ENCODE peak calls at places on chromosomes 5 and 9, in eight cellular contexts. U, T, I, H, V, N, P and J are unnamed samples.

GRCh38 chr9:2253814-2254550 is 238.8 kb downstream of the SMARCA2 start:
- DNase-seq in P (no peak), I (no peak), V (no peak), N (no peak), H (no peak), U (no peak), T (no peak), J (no peak)

GRCh38 chr9:98043921-98044320 is 12.6 kb upstream of the NANS start:
- DNase-seq in H (no peak), N (no peak), I (no peak), U (no peak), P (no peak), T (no peak), V (no peak), J (no peak)

GRCh38 chr5:177302354-177303110 is 987 bp downstream of the RAB24 start:
- DNase-seq in T (no peak), N (peak; percentile 55), I (peak; percentile 70), P (no peak), V (no peak), U (no peak), H (no peak), J (no peak)

GRCh38 chr5:136203303-136203922 is 10.5 kb upstream of the SMIM32 start:
- DNase-seq in I (peak; percentile 17), P (no peak), T (no peak), U (peak; percentile 7), N (no peak), H (no peak), V (no peak), J (no peak)

GRCh38 chr5:160064441-160064840 is 54.8 kb downstream of the PWWP2A start:
- DNase-seq in I (no peak), N (peak; percentile 93), T (no peak), P (no peak), U (no peak), H (no peak), V (peak; percentile 76), J (no peak)

GRCh38 chr5:79508354-79508753 is 5.6 kb downstream of the HOMER1 start:
- DNase-seq in U (no peak), T (peak; percentile 23), I (no peak), V (no peak), P (no peak), N (no peak), H (no peak), J (no peak)

GRCh38 chr9:116267021-116267420 is 113.4 kb downstream of the PAPPA start:
- DNase-seq in U (no peak), V (no peak), H (no peak), N (no peak), I (no peak), T (no peak), P (no peak), J (no peak)

GRCh38 chr9:110095776-110096175 is 112.2 kb downstream of the C9orf152 start:
- DNase-seq in P (no peak), N (no peak), U (no peak), I (no peak), T (no peak), H (no peak), V (no peak), J (no peak)

GRCh38 chr5:17004441-17005086 is 68.5 kb upstream of the MYO10 start:
- DNase-seq in P (no peak), N (no peak), I (no peak), U (no peak), H (no peak), V (no peak), T (no peak), J (no peak)

GRCh38 chr5:123810253-123810652 is 298.3 kb downstream of the CSNK1G3 start:
- DNase-seq in U (no peak), I (no peak), T (peak; percentile 78), N (no peak), H (no peak), P (peak; percentile 28), V (peak; percentile 24), J (no peak)

GRCh38 chr5:149730620-149731331 is 666 bp downstream of the PPARGC1B start:
- DNase-seq in H (no peak), P (peak; percentile 63), V (peak; percentile 68), N (peak; percentile 27), U (peak; percentile 72), I (no peak), T (no peak), J (no peak)

GRCh38 chr5:177249761-177250537 is 53.6 kb downstream of the RAB24 start:
- DNase-seq in N (no peak), T (peak; percentile 12), U (no peak), P (no peak), H (no peak), I (no peak), V (no peak), J (no peak)

GRCh38 chr5:159444441-159445082 is 114.3 kb upstream of the IL12B start:
- DNase-seq in U (no peak), N (no peak), I (no peak), P (no peak), H (no peak), T (peak; percentile 48), V (no peak), J (no peak)

DNA sequence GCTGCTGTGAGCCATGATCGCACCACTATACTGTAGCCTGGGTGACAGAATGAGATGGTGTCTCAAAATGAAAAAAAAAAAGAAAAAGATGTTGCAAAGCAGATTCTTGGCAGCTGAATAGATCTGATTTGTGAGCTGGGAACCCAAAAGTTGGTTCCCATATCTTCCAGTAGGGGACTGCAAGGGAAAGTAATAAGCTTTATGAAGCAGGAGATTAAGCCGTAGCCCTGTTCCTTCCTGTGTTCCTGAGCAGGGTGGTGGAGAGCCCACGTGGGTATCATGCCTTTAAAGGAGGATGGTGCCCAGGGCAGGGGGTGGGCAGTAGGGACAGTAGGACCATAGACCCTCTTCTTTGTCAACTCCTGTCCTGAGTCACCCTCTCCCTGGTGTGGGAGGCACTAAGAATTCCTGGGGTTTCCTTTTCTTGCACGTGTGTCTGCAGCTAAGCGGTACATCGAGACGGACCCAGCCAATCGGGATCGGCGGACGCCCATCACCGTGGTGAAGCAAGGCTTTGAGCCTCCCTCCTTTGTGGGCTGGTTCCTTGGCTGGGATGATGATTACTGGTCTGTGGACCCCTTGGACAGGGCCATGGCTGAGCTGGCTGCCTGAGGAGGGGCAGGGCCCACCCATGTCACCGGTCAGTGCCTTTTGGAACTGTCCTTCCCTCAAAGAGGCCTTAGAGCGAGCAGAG is 37.9 kb downstream of the STOM start:
- DNase-seq in V (no peak), N (no peak), P (no peak), U (no peak), I (no peak), H (no peak), T (no peak), J (no peak)
- TF ChIP-seq CTCF in V (peak; percentile 45), N (no peak), P (no peak), U (no peak), I (no peak), H (peak; percentile 23), T (no peak), J (peak; percentile 73)

DNA sequence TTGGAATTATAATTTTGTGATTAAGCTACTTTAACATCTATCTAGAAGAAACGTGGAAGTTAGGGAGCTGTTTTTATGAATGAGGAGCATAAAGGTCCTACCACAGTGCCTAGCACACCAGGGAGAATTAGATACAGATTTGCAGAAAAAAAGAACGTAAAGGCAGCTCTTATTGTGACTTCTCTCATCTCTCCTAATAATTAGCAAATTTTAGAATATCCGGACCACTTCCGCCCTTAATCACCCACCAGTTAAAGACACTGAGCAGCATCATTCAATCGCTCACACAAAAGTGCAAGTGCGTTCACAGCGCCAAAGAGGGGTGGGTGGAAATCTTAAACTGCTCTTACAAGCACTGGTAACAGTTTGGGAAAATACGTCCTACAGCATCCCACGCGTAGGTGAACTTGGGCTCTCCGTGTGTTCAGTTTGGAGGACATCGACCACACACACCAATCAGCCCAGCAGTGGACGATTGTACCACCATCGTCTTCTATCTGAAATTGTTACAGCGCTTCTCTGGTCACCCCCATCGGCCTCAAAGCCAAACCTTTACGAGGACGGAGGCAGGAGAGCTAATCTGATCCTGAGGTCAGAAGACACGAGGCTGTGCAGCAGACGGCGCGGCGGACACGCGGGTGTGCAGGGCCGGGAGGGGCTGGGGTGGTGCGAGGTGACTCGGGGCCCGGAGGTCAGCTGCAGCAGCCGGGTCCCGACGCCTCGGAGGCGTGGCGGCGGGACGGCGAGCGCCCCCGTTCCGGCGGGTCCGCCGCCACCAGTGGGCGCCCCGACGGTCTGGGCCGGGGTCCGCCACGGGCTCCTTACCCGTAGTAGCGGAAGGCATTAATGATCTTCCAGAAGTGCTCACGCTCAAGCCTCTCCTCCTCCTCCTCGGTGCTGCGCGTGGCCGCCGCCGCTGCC is 646 bp downstream of the CARNMT1 start:
- DNase-seq in I (peak; percentile 81), U (peak; percentile 69), H (no peak), P (peak; percentile 66), N (peak; percentile 73), T (peak; percentile 30), V (peak; percentile 79), J (no peak)
- TF ChIP-seq CTCF in I (peak; percentile 19), U (no peak), H (peak; percentile 3), P (no peak), N (no peak), T (no peak), V (no peak), J (no peak)

GRCh38 chr5:57082441-57083067 is 91.3 kb upstream of the GPBP1 start:
- DNase-seq in P (no peak), I (no peak), H (no peak), V (no peak), T (peak; percentile 51), N (no peak), U (no peak), J (no peak)
- TF ChIP-seq CTCF in P (no peak), I (no peak), H (no peak), V (peak; percentile 65), T (peak; percentile 66), N (peak; percentile 23), U (no peak), J (peak; percentile 71)

DNA sequence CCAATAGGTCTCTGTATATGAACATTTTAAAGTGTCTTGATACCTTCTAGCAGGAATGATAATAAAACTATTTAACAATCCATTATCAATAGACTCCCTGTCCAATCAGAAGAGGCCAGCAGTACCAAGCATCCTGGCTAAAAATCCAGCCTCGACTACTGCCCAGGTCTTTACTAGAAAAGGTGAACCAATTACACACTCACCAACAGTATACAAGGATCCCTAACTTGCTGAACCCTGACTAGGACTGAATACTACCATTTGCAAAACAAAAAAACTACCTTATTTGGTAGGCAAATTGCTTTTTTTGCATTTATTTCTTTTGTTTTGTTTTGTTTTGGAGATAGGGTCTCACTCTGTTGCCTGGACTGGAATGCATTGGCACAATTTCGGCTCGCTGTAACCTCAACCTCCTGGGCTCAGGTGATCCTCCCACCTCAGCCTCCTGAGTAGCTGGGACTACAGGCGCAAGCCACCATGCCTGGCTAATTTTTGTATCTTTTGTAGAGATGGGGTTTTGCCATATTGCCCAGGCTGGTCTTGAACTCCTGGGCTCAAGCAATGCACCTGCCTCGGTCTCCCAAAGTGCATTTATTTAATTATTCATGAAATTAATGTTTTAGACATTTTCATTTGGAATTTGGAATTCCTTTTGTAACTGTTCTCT is 27.5 kb downstream of the FNBP1 start:
- DNase-seq in H (no peak), V (no peak), N (no peak), U (no peak), T (no peak), I (no peak), P (no peak), J (no peak)
- TF ChIP-seq CTCF in H (no peak), V (no peak), N (no peak), U (no peak), T (no peak), I (no peak), P (no peak), J (no peak)

GRCh38 chr9:25827626-25828025 is 149.4 kb upstream of the TUSC1 start:
- DNase-seq in I (no peak), H (no peak), N (no peak), T (no peak), V (no peak), P (no peak), U (no peak), J (no peak)
- TF ChIP-seq CTCF in I (no peak), H (no peak), N (no peak), T (no peak), V (no peak), P (no peak), U (no peak), J (no peak)

GRCh38 chr9:71562140-71562539 is 206.2 kb downstream of the CEMIP2 start:
- DNase-seq in N (no peak), H (no peak), I (no peak), T (no peak), U (no peak), V (no peak), P (no peak), J (no peak)
- TF ChIP-seq CTCF in N (no peak), H (no peak), I (no peak), T (no peak), U (no peak), V (no peak), P (no peak), J (no peak)